ENCODE peak calls at places on chromosomes 5 and 9, in ten cellular contexts. Q, C, B, O, G, Z, U, H, L and N are unnamed samples.

GRCh38 chr9:113702423-113702755 is 173.7 kb upstream of the ZNF618 start:
- DNase-seq in Q (no peak), C (no peak), B (no peak), O (no peak), G (no peak), Z (no peak), U (no peak), H (no peak), L (no peak), N (no peak)

GRCh38 chr5:176535101-176535654 is 2.0 kb downstream of the RNF44 start:
- DNase-seq in Q (no peak), C (no peak), B (no peak), O (no peak), G (no peak), Z (peak), U (no peak), H (no peak), L (no peak), N (no peak)

GRCh38 chr5:135356522-135357318 is 42.3 kb downstream of the MACROH2A1 start:
- DNase-seq in Q (peak), C (peak), B (no peak), O (peak), G (no peak), Z (peak), U (no peak), H (no peak), L (no peak), N (no peak)

GRCh38 chr5:53019320-53019719 is 30.2 kb downstream of the ITGA2 start:
- DNase-seq in Q (no peak), C (peak), B (no peak), O (no peak), G (peak), Z (no peak), U (no peak), H (no peak), L (no peak), N (no peak)

GRCh38 chr9:89870207-89870606 is 265.4 kb downstream of the GADD45G start:
- DNase-seq in Q (no peak), C (no peak), B (no peak), O (no peak), G (no peak), Z (no peak), U (no peak), H (no peak), L (no peak), N (peak)

GRCh38 chr9:128731691-128732090 is 7.8 kb upstream of the ZDHHC12 start:
- DNase-seq in Q (no peak), C (no peak), B (no peak), O (no peak), G (no peak), Z (no peak), U (no peak), H (no peak), L (no peak), N (no peak)

GRCh38 chr9:83382421-83382820 is 155.8 kb downstream of the FRMD3 start:
- DNase-seq in Q (no peak), C (no peak), B (no peak), O (no peak), G (no peak), Z (no peak), U (no peak), H (no peak), L (no peak), N (no peak)

GRCh38 chr9:122875523-122875922 is 29.6 kb downstream of the RC3H2 start:
- DNase-seq in Q (no peak), C (no peak), B (no peak), O (no peak), G (no peak), Z (no peak), U (no peak), H (no peak), L (no peak), N (no peak)

GRCh38 chr9:130815242-130815808 is 19.7 kb upstream of the ABL1 start:
- DNase-seq in Q (no peak), C (no peak), B (no peak), O (no peak), G (no peak), Z (no peak), U (no peak), H (no peak), L (no peak), N (no peak)

GRCh38 chr9:8346291-8346690 is 546.7 kb upstream of the DMAC1 start:
- DNase-seq in Q (no peak), C (no peak), B (no peak), O (no peak), G (no peak), Z (no peak), U (no peak), H (no peak), L (no peak), N (no peak)

GRCh38 chr5:170606939-170607338 is 103.1 kb downstream of the KCNIP1 start:
- DNase-seq in Q (no peak), C (no peak), B (no peak), O (no peak), G (no peak), Z (no peak), U (no peak), H (no peak), L (no peak), N (peak)
- TF ChIP-seq CTCF in Q (no peak), C (no peak), B (no peak), O (no peak), G (no peak), Z (no peak), U (no peak), H (no peak), L (no peak), N (no peak)

DNA sequence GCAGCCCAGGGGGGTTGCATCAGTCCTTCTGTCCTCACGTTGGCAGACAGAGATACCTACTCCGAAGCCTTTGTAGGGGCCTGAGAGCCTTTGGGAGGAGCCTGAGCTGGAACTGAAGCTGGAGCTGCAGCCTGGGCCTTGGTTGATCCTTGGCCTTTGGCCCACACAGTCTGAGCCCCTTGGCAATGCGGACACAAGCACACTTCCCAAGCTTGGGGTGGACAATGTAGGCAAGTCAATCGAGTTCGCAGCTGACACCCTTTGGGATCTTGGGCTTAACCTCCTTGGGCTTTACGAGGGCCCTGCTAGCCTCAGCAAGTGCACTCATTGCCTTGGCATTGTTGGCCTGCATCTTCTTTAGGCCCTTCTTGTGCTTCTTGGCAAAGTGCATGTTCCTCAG is 5.9 kb downstream of the CSNK1A1 start:
- DNase-seq in Q (no peak), C (no peak), B (no peak), O (no peak), G (no peak), Z (no peak), U (no peak), H (no peak), L (no peak), N (no peak)
- TF ChIP-seq CTCF in Q (no peak), C (no peak), B (no peak), O (no peak), G (no peak), Z (no peak), U (no peak), H (no peak), L (no peak), N (no peak)

GRCh38 chr9:136185596-136185995 is 19.3 kb downstream of the LHX3 start:
- DNase-seq in Q (no peak), C (no peak), B (no peak), O (no peak), G (no peak), Z (no peak), U (no peak), H (no peak), L (no peak), N (peak)
- TF ChIP-seq CTCF in Q (no peak), C (no peak), B (no peak), O (no peak), G (no peak), Z (no peak), U (no peak), H (no peak), L (no peak), N (no peak)

DNA sequence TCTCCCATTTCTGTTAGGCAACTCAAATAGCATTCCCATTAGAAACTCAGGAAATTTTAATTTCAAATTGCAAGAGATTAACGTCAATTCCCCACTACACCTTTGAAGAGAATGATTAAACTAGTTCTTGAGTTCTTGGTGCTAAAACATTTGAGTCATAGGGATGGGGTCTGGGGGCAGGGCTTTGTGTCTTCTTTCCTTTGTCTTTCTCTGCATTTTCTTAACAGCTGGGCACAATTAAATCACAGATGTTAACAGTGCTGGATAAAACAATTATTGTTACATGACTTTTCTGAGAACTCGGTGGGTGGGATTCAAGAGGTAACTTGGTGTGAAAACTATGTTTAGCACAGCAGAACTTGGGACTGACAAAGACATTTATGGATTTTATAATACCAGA is 351.9 kb upstream of the TNC start:
- DNase-seq in Q (no peak), C (no peak), B (no peak), O (no peak), G (no peak), Z (no peak), U (no peak), H (no peak), L (no peak), N (no peak)
- TF ChIP-seq CTCF in Q (no peak), C (no peak), B (no peak), O (no peak), G (no peak), Z (no peak), U (no peak), H (no peak), L (no peak), N (no peak)

GRCh38 chr5:152271420-152271819 is 133.7 kb downstream of the NMUR2 start:
- DNase-seq in Q (peak), C (peak), B (peak), O (no peak), G (peak), Z (no peak), U (no peak), H (peak), L (peak), N (no peak)
- TF ChIP-seq CTCF in Q (peak), C (peak), B (no peak), O (peak), G (peak), Z (no peak), U (peak), H (peak), L (no peak), N (no peak)

GRCh38 chr5:102453716-102454115 is 45.1 kb downstream of the SLCO6A1 start:
- DNase-seq in Q (no peak), C (no peak), B (no peak), O (no peak), G (no peak), Z (no peak), U (no peak), H (no peak), L (no peak), N (no peak)

GRCh38 chr5:102451082-102451481 is 47.7 kb downstream of the SLCO6A1 start:
- DNase-seq in Q (no peak), C (no peak), B (no peak), O (no peak), G (no peak), Z (no peak), U (no peak), H (no peak), L (no peak), N (no peak)

DNA sequence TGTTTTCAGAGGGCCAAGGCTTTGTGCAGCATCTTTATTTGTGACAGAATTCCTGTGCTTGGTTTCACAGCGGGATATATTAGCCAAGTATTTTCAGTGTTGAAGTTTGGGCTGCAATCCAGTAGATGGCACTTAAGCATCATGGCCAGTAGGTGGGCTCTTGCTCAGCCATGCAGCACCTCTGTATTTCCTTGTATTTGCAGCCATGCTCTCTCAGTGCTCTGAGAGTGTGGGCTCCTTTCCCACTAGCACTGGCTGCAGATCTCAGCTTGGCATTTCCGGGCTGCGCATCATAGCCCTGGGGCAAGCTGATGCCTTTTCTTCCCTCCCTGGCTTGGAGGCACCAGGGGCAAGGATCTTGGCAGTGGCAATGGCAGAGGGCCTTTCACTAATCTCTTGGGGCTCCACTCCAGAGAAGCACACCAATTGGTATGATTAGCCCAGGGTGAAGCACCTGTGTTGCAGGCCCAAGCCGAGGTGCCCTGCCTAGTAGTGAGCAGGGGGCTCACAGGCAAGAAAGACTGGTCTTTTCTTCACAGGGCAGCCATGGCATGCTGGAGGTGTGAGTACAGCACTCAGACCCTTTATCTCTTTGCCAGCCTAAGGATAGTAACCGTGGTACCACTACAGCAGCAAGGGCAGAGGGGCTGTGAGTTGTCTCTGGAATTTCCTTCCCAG is 48.3 kb downstream of the SLCO6A1 start:
- DNase-seq in Q (no peak), C (no peak), B (no peak), O (no peak), G (no peak), Z (peak), U (no peak), H (no peak), L (peak), N (no peak)
- TF ChIP-seq CTCF in Q (no peak), C (no peak), B (peak), O (no peak), G (no peak), Z (no peak), U (no peak), H (no peak), L (no peak), N (peak)

DNA sequence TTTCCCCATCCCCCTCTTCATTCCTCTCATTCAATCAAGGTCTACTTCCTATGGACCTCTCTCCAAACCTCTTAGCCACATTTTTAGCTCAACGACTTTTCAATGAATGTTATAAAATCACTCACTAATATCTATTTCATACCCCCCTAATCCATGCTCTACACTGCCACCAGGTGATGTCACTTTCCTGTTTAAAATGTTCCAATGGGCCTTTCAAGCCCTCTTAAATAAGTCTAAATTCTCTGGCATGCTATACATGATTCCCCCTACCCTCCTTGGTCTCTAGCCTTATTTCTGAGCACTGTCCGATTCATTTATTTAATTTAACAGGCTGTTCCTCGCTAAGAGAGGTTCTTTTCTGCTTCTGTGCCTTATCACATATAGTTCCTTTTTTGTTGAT is 9.3 kb downstream of the ABHD17B start:
- DNase-seq in Q (no peak), C (no peak), B (no peak), O (no peak), G (no peak), Z (no peak), U (no peak), H (no peak), L (no peak), N (no peak)
- TF ChIP-seq CTCF in Q (no peak), C (no peak), B (no peak), O (no peak), G (no peak), Z (no peak), U (no peak), H (no peak), L (no peak), N (no peak)